ENCODE peak calls at places on chromosomes 6 and 20, in eight cellular contexts. J is ovary, C is heart left ventricle, W is HCT116, E is transverse colon, O is IMR-90, H is body of pancreas, Q is uterus. R is an unnamed sample.
A peak's percentile ranks its signal among the peaks of the same experiment; 100 is the strongest.

GRCh38 chr20:59405226-59405815 is 104.9 kb downstream of the EDN3 start:
- DNase-seq in H (no peak), O (no peak), C (no peak), W (no peak), Q (no peak), J (no peak), E (no peak), R (no peak)

GRCh38 chr20:40970218-40970617 is 58.4 kb upstream of the TOP1 start:
- DNase-seq in O (no peak), Q (no peak), J (no peak), H (no peak), C (no peak), W (no peak), E (no peak), R (no peak)

GRCh38 chr6:13762648-13763441 is 51.2 kb upstream of the RANBP9 start:
- DNase-seq in O (peak; percentile 90), E (peak; percentile 42), H (no peak), W (no peak), Q (no peak), C (no peak), J (peak; percentile 47), R (peak; percentile 56)

GRCh38 chr6:43306086-43306485 is 2.5 kb downstream of the CRIP3 start:
- DNase-seq in C (no peak), O (no peak), J (no peak), H (no peak), W (no peak), E (no peak), Q (no peak), R (no peak)

GRCh38 chr6:161486903-161487531 is 213.2 kb upstream of the AGPAT4 start:
- DNase-seq in E (no peak), C (no peak), H (no peak), O (no peak), W (no peak), J (no peak), Q (no peak), R (no peak)

GRCh38 chr20:46438156-46438750 is 31.8 kb upstream of the ELMO2 start:
- DNase-seq in E (no peak), W (peak; percentile 21), Q (no peak), J (no peak), C (no peak), O (peak; percentile 32), H (no peak), R (no peak)

GRCh38 chr6:105051941-105052471 is 95.1 kb downstream of the LIN28B start:
- DNase-seq in O (peak; percentile 10), W (no peak), C (no peak), J (no peak), H (no peak), E (no peak), Q (no peak), R (no peak)

GRCh38 chr20:62512812-62513211 is 37.0 kb upstream of the GATA5 start:
- DNase-seq in E (no peak), O (no peak), C (no peak), Q (no peak), J (no peak), W (no peak), H (no peak), R (no peak)

GRCh38 chr6:109179507-109179906 is 84.2 kb downstream of the CEP57L1 start:
- DNase-seq in Q (no peak), E (no peak), H (no peak), J (no peak), O (no peak), C (no peak), W (no peak), R (no peak)

GRCh38 chr20:1209447-1210387 is 6.5 kb downstream of the C20orf202 start:
- DNase-seq in C (no peak), H (no peak), E (no peak), Q (no peak), J (no peak), W (peak; percentile 21), O (peak; percentile 28), R (no peak)

GRCh38 chr6:11189865-11190624 is 42.4 kb downstream of the NEDD9 start:
- DNase-seq in Q (no peak), O (no peak), J (no peak), H (no peak), C (no peak), W (no peak), E (no peak), R (no peak)

GRCh38 chr6:113732384-113732966 is 124.7 kb upstream of the MARCKS start:
- DNase-seq in W (no peak), C (peak; percentile 68), J (no peak), Q (peak; percentile 20), O (peak; percentile 14), E (no peak), H (peak; percentile 45), R (peak; percentile 39)

GRCh38 chr20:840858-841567 is 7.5 kb downstream of the FAM110A start:
- DNase-seq in Q (no peak), C (no peak), O (no peak), E (peak; percentile 74), W (no peak), J (peak; percentile 60), H (peak; percentile 74), R (no peak)

GRCh38 chr6:29519291-29520010 is 31.7 kb upstream of the MAS1L start:
- DNase-seq in W (no peak), H (no peak), Q (no peak), O (no peak), C (no peak), E (no peak), J (no peak), R (no peak)

GRCh38 chr6:77072694-77073409 is 390.4 kb downstream of the HTR1B start:
- DNase-seq in H (peak; percentile 40), J (no peak), E (no peak), C (no peak), W (no peak), Q (no peak), O (no peak), R (no peak)

GRCh38 chr6:129609635-129610034 is 100.3 kb downstream of the ARHGAP18 start:
- DNase-seq in E (no peak), W (no peak), H (no peak), C (no peak), O (no peak), Q (no peak), J (no peak), R (no peak)

GRCh38 chr6:39415482-39415881 is 93.0 kb upstream of the KCNK16 start:
- DNase-seq in E (no peak), J (no peak), W (no peak), H (no peak), O (no peak), Q (no peak), C (no peak), R (no peak)

GRCh38 chr6:167714166-167714565 is 112.5 kb upstream of the AFDN start:
- DNase-seq in C (no peak), O (no peak), Q (no peak), H (no peak), E (no peak), W (no peak), J (no peak), R (no peak)

GRCh38 chr6:118134257-118134656 is 227.2 kb downstream of the SLC35F1 start:
- DNase-seq in J (no peak), W (no peak), O (no peak), Q (no peak), H (no peak), E (no peak), C (no peak), R (no peak)

GRCh38 chr20:48181536-48181935 is 396.3 kb upstream of the SULF2 start:
- DNase-seq in H (no peak), C (no peak), E (no peak), Q (no peak), J (peak; percentile 4), O (no peak), W (no peak), R (no peak)

GRCh38 chr6:161658216-161658615 is 384.4 kb upstream of the AGPAT4 start:
- DNase-seq in J (no peak), H (no peak), W (no peak), C (no peak), O (no peak), E (no peak), Q (no peak), R (no peak)

GRCh38 chr20:433300-433975 is 25.3 kb downstream of the RBCK1 start:
- DNase-seq in J (no peak), C (no peak), H (no peak), W (no peak), O (no peak), Q (no peak), E (no peak), R (no peak)

DNA sequence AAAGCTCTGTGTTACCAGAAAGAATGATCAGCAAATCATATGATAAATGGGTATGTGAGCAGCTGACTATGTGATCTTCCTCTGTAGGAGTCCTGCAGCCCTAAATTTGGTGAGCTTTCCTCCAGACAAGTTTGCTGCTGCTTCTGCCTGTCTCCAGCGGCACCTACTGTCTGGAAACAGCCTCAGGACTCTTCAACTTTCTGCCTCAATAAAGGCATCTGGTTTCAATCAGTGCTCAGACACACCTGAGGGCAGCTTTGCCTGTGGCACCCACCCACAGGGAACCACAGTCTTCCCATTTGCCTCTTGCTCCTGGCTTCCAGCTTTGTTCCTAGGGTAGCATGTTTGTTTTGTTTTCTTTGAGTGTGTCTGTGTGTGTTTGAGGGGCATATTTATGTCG is 727.9 kb upstream of the MAN1A1 start:
- DNase-seq in O (no peak), W (peak; percentile 23), Q (no peak), J (no peak), E (no peak), H (no peak), C (no peak), R (no peak)
- TF ChIP-seq CTCF in O (no peak), W (peak; percentile 38), Q (no peak), J (no peak), E (no peak), H (no peak), C (no peak), R (no peak)

GRCh38 chr6:41426888-41427641 is 91.7 kb downstream of the NCR2 start:
- DNase-seq in W (no peak), O (no peak), Q (no peak), C (peak; percentile 39), H (no peak), E (no peak), J (no peak), R (no peak)
- TF ChIP-seq POLR2A in W (no peak), O (no peak), Q (no peak), C (no peak), H (no peak), E (no peak), J (no peak), R (no peak)

DNA sequence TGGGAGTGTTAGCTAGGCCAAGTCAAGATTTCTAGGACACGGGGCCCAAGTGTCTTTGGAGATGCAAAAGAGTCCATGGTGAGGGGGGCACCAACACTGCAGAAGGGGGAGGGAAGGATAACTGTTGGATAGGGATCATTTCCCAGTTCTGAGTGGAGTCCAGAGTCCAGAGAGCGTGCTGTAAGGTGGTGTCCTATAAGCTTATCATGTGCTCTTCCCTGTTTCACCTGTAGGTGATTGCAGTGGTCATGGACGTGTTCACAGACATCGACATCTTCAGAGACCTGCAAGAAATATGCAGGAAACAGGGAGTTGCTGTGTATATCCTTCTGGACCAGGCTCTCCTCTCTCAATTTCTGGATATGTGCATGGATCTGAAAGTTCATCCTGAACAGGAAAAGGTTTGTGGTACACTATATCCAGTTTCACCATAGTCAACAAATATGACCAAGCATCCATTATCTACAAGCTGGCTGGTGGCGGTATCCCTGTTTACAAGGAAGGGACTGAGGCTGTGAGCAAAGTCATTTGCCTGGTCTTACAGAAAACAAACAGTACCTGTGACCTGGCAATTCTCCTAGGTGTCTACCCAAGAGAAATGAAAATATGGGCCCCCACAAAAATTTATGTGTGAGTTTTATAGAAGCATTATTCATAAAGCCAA is 15.6 kb downstream of the FAM83D start:
- DNase-seq in J (no peak), C (no peak), E (no peak), O (no peak), W (no peak), Q (no peak), H (no peak), R (no peak)
- H3K27ac ChIP-seq in J (no peak overlapping the region), C (no peak overlapping the region), E (no peak overlapping the region), O (no peak overlapping the region), W (no peak overlapping the region), Q (no peak overlapping the region), H (no peak overlapping the region), R (no peak overlapping the region)

GRCh38 chr6:2158596-2159271 is 86.7 kb downstream of the GMDS start:
- DNase-seq in O (peak; percentile 12), E (no peak), W (peak; percentile 70), J (no peak), Q (no peak), C (no peak), H (no peak), R (no peak)
- TF ChIP-seq CTCF in O (peak; percentile 23), E (no peak), W (peak; percentile 46), J (no peak), Q (no peak), C (peak; percentile 41), H (no peak), R (no peak)

R was measured in gastrocnemius medialis.